ENCODE peak calls at places on chromosomes 1 and 21, in five cellular contexts. K is tibial nerve, L is stomach, J is foreskin fibroblast, C is HL-60. F is an unnamed sample.

GRCh38 chr1:18963968-18964367 is 7.5 kb upstream of the IFFO2 start:
- DNase-seq in K (no peak), L (no peak), J (no peak), C (no peak), F (no peak)

GRCh38 chr1:94543893-94544635 is 2.5 kb upstream of the F3 start:
- DNase-seq in K (no peak), L (no peak), J (peak), C (no peak), F (no peak)

GRCh38 chr1:22472596-22472995 is 20.9 kb downstream of the ZBTB40 start:
- DNase-seq in K (no peak), L (peak), J (no peak), C (no peak), F (no peak)

GRCh38 chr21:15774590-15774989 is 44.8 kb downstream of the USP25 start:
- DNase-seq in K (no peak), L (no peak), J (peak), C (no peak), F (no peak)

GRCh38 chr1:2468041-2468472 is 8.0 kb upstream of the PLCH2 start:
- DNase-seq in K (no peak), L (no peak), J (peak), C (no peak), F (no peak)

GRCh38 chr1:243269461-243269801 is 13.6 kb downstream of the SDCCAG8 start:
- DNase-seq in K (no peak), L (no peak), J (no peak), C (no peak), F (no peak)

GRCh38 chr21:42854246-42855010 is 24.9 kb downstream of the WDR4 start:
- DNase-seq in K (no peak), L (no peak), J (no peak), C (no peak), F (no peak)

GRCh38 chr1:67085326-67085725 is 31.4 kb upstream of the SLC35D1 start:
- DNase-seq in K (no peak), L (no peak), J (no peak), C (no peak), F (no peak)

GRCh38 chr21:35394634-35395369 is 345.7 kb upstream of the RUNX1 start:
- DNase-seq in K (no peak), L (no peak), J (no peak), C (peak), F (no peak)

GRCh38 chr1:147539122-147539575 is 2.2 kb upstream of the BCL9 start:
- DNase-seq in K (no peak), L (no peak), J (peak), C (no peak), F (no peak)

GRCh38 chr1:153619171-153619570 is 3.0 kb upstream of the S100A14 start:
- DNase-seq in K (no peak), L (no peak), J (no peak), C (no peak), F (no peak)

GRCh38 chr21:38726482-38726881 is 79.2 kb upstream of the ETS2 start:
- DNase-seq in K (no peak), L (no peak), J (no peak), C (no peak), F (no peak)

GRCh38 chr1:15714438-15715136 is 21.5 kb upstream of the SLC25A34 start:
- DNase-seq in K (no peak), L (no peak), J (peak), C (no peak), F (no peak)

GRCh38 chr1:86933562-86934377 is 19.3 kb downstream of the HS2ST1 start:
- DNase-seq in K (no peak), L (no peak), J (no peak), C (no peak), F (no peak)

GRCh38 chr1:41618871-41619270 is 134.4 kb upstream of the EDN2 start:
- DNase-seq in K (no peak), L (no peak), J (no peak), C (no peak), F (no peak)

GRCh38 chr1:227897704-227898438 is 49.9 kb downstream of the WNT9A start:
- DNase-seq in K (peak), L (peak), J (no peak), C (no peak), F (peak)

GRCh38 chr1:66519988-66520387 is 14.0 kb upstream of the SGIP1 start:
- DNase-seq in K (no peak), L (no peak), J (no peak), C (no peak), F (no peak)

GRCh38 chr1:203181586-203182376 is 4.7 kb downstream of the CHI3L1 start:
- DNase-seq in K (no peak), L (no peak), J (no peak), C (peak), F (no peak)

GRCh38 chr1:165645654-165646366 is 14.8 kb downstream of the MGST3 start:
- DNase-seq in K (no peak), L (peak), J (peak), C (no peak), F (no peak)

GRCh38 chr1:240341365-240342250 is 249.9 kb downstream of the FMN2 start:
- DNase-seq in K (no peak), L (no peak), J (no peak), C (no peak), F (no peak)

GRCh38 chr1:56758135-56758534 is 61.1 kb downstream of the FYB2 start:
- DNase-seq in K (no peak), L (peak), J (no peak), C (no peak), F (no peak)

GRCh38 chr1:32774950-32775634 is 42.1 kb downstream of the YARS1 start:
- DNase-seq in K (no peak), L (no peak), J (peak), C (no peak), F (no peak)

GRCh38 chr1:236692722-236693121 is 6.4 kb downstream of the ACTN2 start:
- DNase-seq in K (no peak), L (no peak), J (no peak), C (no peak), F (no peak)

GRCh38 chr1:31957701-31958674 is 19.8 kb upstream of the PTP4A2 start:
- DNase-seq in K (no peak), L (no peak), J (no peak), C (peak), F (no peak)

GRCh38 chr1:69290266-69290665 is 277.5 kb upstream of the LRRC7 start:
- DNase-seq in K (no peak), L (no peak), J (no peak), C (no peak), F (no peak)

GRCh38 chr1:20633190-20634064 is at the start of gene PINK1:
- DNase-seq in K (peak), L (peak), J (peak), C (peak), F (peak)

GRCh38 chr1:88678405-88678804 is 5.7 kb upstream of the PKN2 start:
- DNase-seq in K (no peak), L (no peak), J (no peak), C (no peak), F (no peak)

GRCh38 chr1:177913762-177914540 is 55.9 kb downstream of the SEC16B start:
- DNase-seq in K (no peak), L (peak), J (peak), C (no peak), F (no peak)

GRCh38 chr1:236176337-236177336 is 34.3 kb downstream of the GPR137B start:
- DNase-seq in K (no peak), L (no peak), J (peak), C (no peak), F (no peak)

GRCh38 chr1:165564561-165564960 is 20.8 kb downstream of the LRRC52 start:
- DNase-seq in K (no peak), L (peak), J (no peak), C (no peak), F (no peak)

GRCh38 chr1:53557830-53558784 is 98.9 kb downstream of the DMRTB1 start:
- DNase-seq in K (no peak), L (no peak), J (no peak), C (no peak), F (no peak)

GRCh38 chr1:171664976-171665375 is 12.5 kb upstream of the MYOC start:
- DNase-seq in K (no peak), L (no peak), J (peak), C (no peak), F (no peak)

GRCh38 chr1:64505232-64505943 is 35.5 kb downstream of the CACHD1 start:
- DNase-seq in K (no peak), L (peak), J (peak), C (no peak), F (no peak)

DNA sequence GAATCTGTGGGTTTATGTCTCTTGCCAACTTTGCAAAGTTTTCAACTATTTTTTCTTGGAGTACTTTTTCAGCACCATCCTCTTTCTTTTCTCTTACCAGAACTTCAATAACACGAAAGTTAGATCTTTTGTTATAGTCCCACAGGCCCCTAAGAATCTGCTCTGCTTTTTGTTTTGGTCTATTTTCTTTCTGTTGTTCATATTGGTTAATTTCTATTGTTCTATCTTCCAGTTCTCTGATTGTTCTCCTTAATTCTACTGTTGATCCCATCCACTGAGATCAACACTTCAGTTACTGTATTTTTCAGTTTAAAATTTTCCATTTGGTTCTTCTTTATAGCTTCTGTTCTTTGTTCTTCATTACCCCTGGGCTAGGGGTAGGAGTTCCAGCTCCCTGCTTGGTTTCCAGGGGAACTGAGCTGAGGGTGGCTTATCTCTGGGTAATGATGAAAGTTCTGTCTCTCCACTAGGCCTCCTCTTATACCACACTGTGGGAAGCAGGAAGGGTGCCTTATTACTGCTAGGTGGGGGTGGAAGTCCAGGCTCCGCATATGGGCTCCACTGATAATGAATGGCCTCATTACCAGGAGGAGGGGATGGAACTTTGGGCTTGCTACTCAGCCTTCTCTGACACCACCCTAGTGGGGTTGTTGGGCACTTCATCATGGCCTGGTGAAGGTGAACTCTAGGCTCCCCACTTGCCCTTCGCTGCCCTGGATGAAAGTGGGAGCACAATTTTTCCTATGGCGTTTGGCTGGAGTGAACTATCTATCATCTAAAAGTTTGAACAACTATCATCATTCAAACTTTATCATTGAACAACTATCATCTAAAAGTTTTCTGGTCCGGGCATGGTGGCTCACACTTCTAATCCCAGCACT is 39.3 kb downstream of the NAV1 start:
- DNase-seq in K (no peak), L (no peak), J (no peak), C (no peak), F (no peak)
- TF ChIP-seq CTCF in K (no peak), L (no peak), J (no peak), C (no peak), F (no peak)

GRCh38 chr21:17930102-17930501 is 110.9 kb upstream of the C21orf91 start:
- DNase-seq in K (no peak), L (no peak), J (no peak), C (no peak), F (no peak)

GRCh38 chr21:17925000-17925610 is 105.9 kb upstream of the C21orf91 start:
- DNase-seq in K (no peak), L (peak), J (peak), C (peak), F (no peak)

GRCh38 chr21:17925900-17926299 is 106.7 kb upstream of the C21orf91 start:
- DNase-seq in K (no peak), L (no peak), J (peak), C (no peak), F (no peak)

GRCh38 chr21:17929514-17929913 is 110.4 kb upstream of the C21orf91 start:
- DNase-seq in K (no peak), L (no peak), J (no peak), C (no peak), F (no peak)

GRCh38 chr21:17931080-17931479 is 111.9 kb upstream of the C21orf91 start:
- DNase-seq in K (no peak), L (no peak), J (no peak), C (peak), F (no peak)
- TF ChIP-seq CTCF in K (no peak), L (no peak), J (no peak), C (no peak), F (no peak)

DNA sequence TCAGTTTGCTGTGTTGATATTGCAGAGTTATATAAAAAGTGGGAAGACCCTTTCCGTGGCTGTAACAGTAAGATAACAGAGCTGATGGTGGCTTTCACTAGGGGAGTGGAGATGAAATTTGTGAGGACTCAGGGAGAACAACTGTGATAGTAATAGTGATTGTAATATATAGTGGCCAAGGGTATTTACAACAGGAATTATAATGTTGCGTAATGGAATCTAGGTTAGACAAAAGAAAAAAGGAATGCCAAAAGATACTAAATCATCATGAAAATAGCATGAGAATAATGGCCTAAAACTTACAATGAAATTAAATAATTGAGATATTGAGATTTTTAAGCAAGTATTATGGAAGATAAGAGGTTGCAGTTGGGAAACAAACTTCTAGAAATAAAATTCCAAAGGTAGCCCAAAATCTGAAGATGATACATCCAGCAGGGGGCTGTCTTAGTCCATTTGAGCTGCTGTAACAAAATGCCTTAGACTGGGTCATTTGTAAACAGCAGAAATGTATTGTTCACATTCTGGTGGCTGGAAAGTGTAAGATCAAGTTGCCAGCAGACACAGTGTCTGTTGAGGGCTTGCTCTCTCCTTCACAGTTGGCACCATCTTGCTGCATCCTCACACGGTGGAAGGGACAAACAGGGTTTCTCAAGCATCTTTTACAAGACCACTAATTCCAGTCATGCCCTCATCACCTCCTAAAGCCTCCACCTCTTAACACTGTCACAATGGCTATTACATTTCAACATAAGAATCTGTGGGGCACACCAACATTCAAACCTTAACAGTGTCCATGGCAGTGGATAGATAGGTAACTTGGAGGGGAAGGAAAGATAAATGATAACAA is 711.2 kb downstream of the MRPL39 start:
- DNase-seq in K (no peak), L (peak), J (no peak), C (peak), F (no peak)
- TF ChIP-seq CTCF in K (peak), L (no peak), J (peak), C (no peak), F (no peak)

GRCh38 chr1:221856188-221857093 is 114.6 kb upstream of the DUSP10 start:
- DNase-seq in K (no peak), L (no peak), J (peak), C (no peak), F (no peak)
- TF ChIP-seq CTCF in K (no peak), L (no peak), J (no peak), C (no peak), F (no peak)

GRCh38 chr1:111989531-111990025 is at the start of gene KCND3:
- DNase-seq in K (no peak), L (peak), J (peak), C (no peak), F (no peak)
- TF ChIP-seq CTCF in K (no peak), L (no peak), J (no peak), C (no peak), F (no peak)

DNA sequence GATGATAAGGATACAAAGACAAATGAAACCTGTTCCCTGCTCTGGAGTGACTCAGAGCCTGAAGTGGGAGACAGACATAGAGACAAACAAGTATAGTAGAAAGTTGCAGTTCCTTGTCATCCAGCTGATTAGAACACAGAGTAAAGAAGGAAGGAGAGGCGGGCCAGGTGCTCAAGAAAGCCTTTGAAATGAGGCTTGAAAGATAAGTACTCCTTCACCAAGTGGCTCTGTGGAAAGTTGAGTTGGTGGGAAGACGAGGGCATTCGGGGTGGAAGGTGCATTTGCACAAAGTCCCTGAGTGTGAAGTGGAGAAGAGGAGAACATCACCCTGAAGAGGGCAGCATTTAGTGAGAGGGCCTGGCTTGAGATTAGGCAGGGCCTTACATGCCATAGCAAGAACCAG is 17.0 kb downstream of the MARK1 start:
- DNase-seq in K (no peak), L (no peak), J (peak), C (peak), F (no peak)
- TF ChIP-seq CTCF in K (no peak), L (no peak), J (no peak), C (no peak), F (no peak)

F was measured in omental fat pad.